ENCODE peak calls at places on chromosomes 5 and 9, in seven cellular contexts. U, P, Z, G, D, A and S are unnamed samples. For H3K36me3, the result is how much of the 10 kb centered on the place peaks cover.

GRCh38 chr5:139141841-139142240 is 56.3 kb downstream of the SIL1 start:
- DNase-seq in G (peak), A (peak), U (peak), P (no peak), Z (peak), D (no peak), S (no peak)

GRCh38 chr9:82117528-82117927 is 129.0 kb downstream of the SPATA31D1 start:
- DNase-seq in Z (no peak), P (no peak), D (no peak), G (no peak), U (no peak), A (no peak), S (no peak)

GRCh38 chr9:86966852-86967511 is 19.7 kb upstream of the GAS1 start:
- DNase-seq in Z (no peak), P (no peak), A (no peak), D (no peak), U (no peak), G (peak), S (no peak)

GRCh38 chr5:177494356-177495195 is 2.8 kb downstream of the PDLIM7 start:
- DNase-seq in U (peak), G (peak), D (no peak), P (no peak), Z (peak), A (peak), S (peak)

GRCh38 chr5:133977858-133978257 is 9.4 kb upstream of the C5orf15 start:
- DNase-seq in P (no peak), Z (no peak), U (no peak), D (no peak), A (no peak), G (no peak), S (no peak)

GRCh38 chr9:38441347-38442085 is 17.3 kb upstream of the IGFBPL1 start:
- DNase-seq in G (no peak), Z (no peak), U (no peak), P (no peak), A (no peak), D (no peak), S (no peak)

GRCh38 chr9:85425153-85425611 is 316.6 kb downstream of the AGTPBP1 start:
- DNase-seq in Z (peak), P (no peak), U (peak), D (peak), A (peak), G (peak), S (peak)

GRCh38 chr9:123335227-123335985 is 20.6 kb upstream of the CRB2 start:
- DNase-seq in A (no peak), G (no peak), U (no peak), P (no peak), D (no peak), Z (no peak), S (no peak)

GRCh38 chr9:130333041-130334040 is 67.8 kb downstream of the HMCN2 start:
- DNase-seq in P (no peak), Z (peak), U (no peak), G (no peak), A (no peak), D (no peak), S (no peak)

GRCh38 chr9:114574438-114574837 is 13.1 kb upstream of the ATP6V1G1 start:
- DNase-seq in U (no peak), P (no peak), A (no peak), G (no peak), D (no peak), Z (no peak), S (no peak)

GRCh38 chr9:91423785-91424402 is at the start of gene NFIL3:
- DNase-seq in U (peak), A (peak), P (peak), G (peak), Z (peak), D (peak), S (peak)

GRCh38 chr5:88979244-88979643 is 96.3 kb upstream of the MEF2C start:
- DNase-seq in U (no peak), A (no peak), Z (no peak), G (no peak), D (no peak), P (no peak), S (no peak)

GRCh38 chr5:58933891-58934628 is 351.2 kb downstream of the RAB3C start:
- DNase-seq in A (no peak), D (no peak), P (no peak), Z (no peak), U (no peak), G (no peak), S (no peak)

GRCh38 chr5:150044334-150044681 is 42.0 kb downstream of the CSF1R start:
- DNase-seq in D (no peak), Z (no peak), U (no peak), A (no peak), G (no peak), P (no peak), S (no peak)

GRCh38 chr9:38083858-38084555 is 15.0 kb upstream of the SHB start:
- DNase-seq in U (no peak), Z (no peak), G (no peak), P (no peak), D (no peak), A (no peak), S (no peak)

GRCh38 chr5:74766348-74766886 is 500 bp downstream of the GFM2 start:
- DNase-seq in A (no peak), U (no peak), G (no peak), D (peak), P (peak), Z (no peak), S (no peak)

GRCh38 chr9:91837982-91838731 is 111.9 kb downstream of the ROR2 start:
- DNase-seq in P (no peak), D (no peak), G (peak), U (peak), A (peak), Z (peak), S (no peak)

GRCh38 chr9:91407580-91408275 is 15.9 kb downstream of the NFIL3 start:
- DNase-seq in Z (peak), A (no peak), G (no peak), P (no peak), D (no peak), U (no peak), S (no peak)

GRCh38 chr5:113031132-113031531 is 54.5 kb downstream of the DCP2 start:
- DNase-seq in G (no peak), D (no peak), U (no peak), Z (no peak), P (no peak), A (no peak), S (no peak)

GRCh38 chr5:74325866-74326265 is 314.7 kb downstream of the ENC1 start:
- DNase-seq in Z (no peak), G (no peak), U (no peak), P (no peak), D (no peak), A (no peak), S (no peak)

GRCh38 chr9:76472925-76473324 is 13.9 kb downstream of the GCNT1 start:
- DNase-seq in A (no peak), G (no peak), D (peak), P (no peak), U (peak), Z (no peak), S (no peak)

GRCh38 chr9:94865599-94866456 is 139.3 kb downstream of the AOPEP start:
- DNase-seq in D (no peak), G (peak), A (peak), U (no peak), P (no peak), Z (peak), S (no peak)

GRCh38 chr9:35741740-35742139 is 7.3 kb downstream of the GBA2 start:
- DNase-seq in P (no peak), Z (no peak), G (no peak), U (no peak), D (no peak), A (no peak), S (no peak)

GRCh38 chr5:110371725-110372041 is 354.8 kb downstream of the TMEM232 start:
- DNase-seq in A (no peak), P (no peak), Z (no peak), D (peak), U (no peak), G (no peak), S (no peak)

DNA sequence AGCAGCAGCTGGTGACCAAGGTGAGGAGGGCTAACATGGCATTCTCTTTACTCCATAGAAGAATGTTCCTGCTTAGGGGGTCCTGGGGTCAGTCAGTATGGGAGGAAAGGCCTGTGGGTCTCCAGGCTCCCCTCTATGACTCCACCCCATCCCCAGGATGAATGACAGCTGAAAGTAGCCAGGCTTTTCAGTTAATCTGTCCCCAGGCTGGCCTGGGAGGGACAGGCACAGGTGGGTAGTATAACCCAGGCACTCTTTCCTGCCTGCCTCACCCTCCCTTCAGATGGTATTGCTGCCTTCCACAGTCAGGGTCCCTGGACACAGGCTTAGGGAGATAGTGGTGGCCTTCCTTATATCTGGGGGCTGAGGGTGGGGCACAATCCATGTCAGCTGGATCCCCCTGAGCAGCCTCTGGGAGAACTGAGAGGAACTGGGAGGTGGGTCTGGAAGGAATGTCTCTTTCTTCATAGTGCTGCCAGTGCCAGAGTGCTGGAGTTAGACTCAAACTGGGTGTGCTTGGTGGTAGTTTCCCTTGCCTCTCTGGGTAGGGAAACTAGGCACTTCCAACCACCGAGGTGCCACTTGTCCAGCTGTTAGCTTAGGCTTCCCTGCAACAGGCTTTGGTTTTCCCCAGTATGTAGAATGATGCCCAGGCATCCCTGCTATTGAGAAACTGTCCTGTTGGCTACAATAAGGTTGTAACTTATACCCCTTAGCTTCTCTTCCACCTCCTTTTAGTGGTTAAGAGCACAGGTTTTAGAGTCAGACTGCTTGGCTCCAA is 27.8 kb downstream of the LARP1 start:
- DNase-seq in Z (no peak), D (no peak), U (no peak), A (no peak), G (no peak), P (no peak), S (no peak)
- H3K36me3 ChIP-seq in Z (under half), D (under half), U (under half), A (under half), G (under half), P (under half), S (under half)

GRCh38 chr5:80720181-80720580 is 65.4 kb upstream of the DHFR start:
- DNase-seq in A (no peak), P (no peak), Z (no peak), U (no peak), D (no peak), G (no peak), S (no peak)
- H3K36me3 ChIP-seq in A (under half), P (under half), Z (under half), U (under half), D (under half), G (under half), S (under half)

GRCh38 chr5:7871560-7872113 is 2.7 kb downstream of the MTRR start:
- DNase-seq in D (no peak), Z (no peak), G (no peak), A (no peak), U (no peak), P (no peak), S (no peak)
- H3K36me3 ChIP-seq in D (under half), Z (half or more), G (under half), A (under half), U (under half), P (under half), S (under half)

DNA sequence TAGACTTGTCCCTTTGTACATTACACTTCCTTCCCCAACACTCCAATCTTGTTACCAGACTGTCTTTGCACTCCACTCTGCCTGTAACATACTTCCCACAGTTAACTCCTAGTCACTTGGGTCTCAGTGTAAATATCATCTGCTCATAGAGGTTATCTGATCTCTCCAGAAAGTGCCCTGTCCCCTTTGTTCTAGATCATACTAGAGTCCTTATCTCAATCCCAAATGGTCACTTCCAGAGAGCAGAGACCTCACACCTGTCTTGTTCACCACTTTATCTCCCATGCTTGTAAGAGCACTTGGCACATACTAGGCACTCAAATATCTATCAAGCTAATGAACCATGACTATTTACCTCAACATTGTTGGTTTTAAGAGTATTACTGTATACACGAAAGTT is 30.4 kb downstream of the SETX start:
- DNase-seq in U (no peak), P (no peak), D (no peak), Z (no peak), A (no peak), G (no peak), S (no peak)
- H3K36me3 ChIP-seq in U (under half), P (under half), D (half or more), Z (under half), A (half or more), G (half or more), S (under half)

GRCh38 chr5:180026725-180027448 is 44.7 kb downstream of the RNF130 start:
- DNase-seq in G (no peak), A (no peak), U (no peak), D (no peak), Z (no peak), P (no peak), S (no peak)

GRCh38 chr5:180027449-180028089 is 44.0 kb downstream of the RNF130 start:
- DNase-seq in P (no peak), D (no peak), Z (no peak), A (no peak), U (no peak), G (no peak), S (no peak)

GRCh38 chr5:180021900-180022299 is 49.7 kb downstream of the RNF130 start:
- DNase-seq in A (no peak), P (no peak), Z (no peak), D (no peak), G (no peak), U (no peak), S (no peak)

GRCh38 chr5:180026320-180026719 is 45.2 kb downstream of the RNF130 start:
- DNase-seq in Z (no peak), D (no peak), U (no peak), P (no peak), A (peak), G (no peak), S (no peak)
- H3K36me3 ChIP-seq in Z (under half), D (under half), U (under half), P (under half), A (under half), G (under half), S (under half)